ENCODE peak calls at places on chromosomes 6 and 20, in five cellular contexts. One of them, this sample, is unnamed.

GRCh38 chr20:6468751-6469150 is 298.7 kb upstream of the BMP2 start:
- DNase-seq in posterior cingulate gyrus: no peak
- DNase-seq in cardiac fibroblast: no peak
- DNase-seq in stimulated activated CD4-positive, alpha-beta T cell treated with anti-CD3 and anti-CD28 coated beads, Interleukin-4, amount 100 ng/mL, for 1 hour: no peak
- DNase-seq in activated T-cell treated with anti-CD3 and anti-CD28 coated beads for 48 hours: no peak
- DNase-seq in this sample: no peak

GRCh38 chr20:17083738-17084137 is 143.1 kb upstream of the PCSK2 start:
- DNase-seq in activated T-cell treated with anti-CD3 and anti-CD28 coated beads for 48 hours: no peak
- DNase-seq in stimulated activated CD4-positive, alpha-beta T cell treated with anti-CD3 and anti-CD28 coated beads, Interleukin-4, amount 100 ng/mL, for 1 hour: no peak
- DNase-seq in posterior cingulate gyrus: no peak
- DNase-seq in cardiac fibroblast: no peak
- DNase-seq in this sample: no peak

GRCh38 chr6:153411249-153411648 is 280.2 kb upstream of the RGS17 start:
- DNase-seq in posterior cingulate gyrus: no peak
- DNase-seq in stimulated activated CD4-positive, alpha-beta T cell treated with anti-CD3 and anti-CD28 coated beads, Interleukin-4, amount 100 ng/mL, for 1 hour: no peak
- DNase-seq in activated T-cell treated with anti-CD3 and anti-CD28 coated beads for 48 hours: no peak
- DNase-seq in cardiac fibroblast: no peak
- DNase-seq in this sample: no peak

GRCh38 chr6:132973556-132973993 is 159.2 kb downstream of the RPS12 start:
- DNase-seq in stimulated activated CD4-positive, alpha-beta T cell treated with anti-CD3 and anti-CD28 coated beads, Interleukin-4, amount 100 ng/mL, for 1 hour: no peak
- DNase-seq in cardiac fibroblast: no peak
- DNase-seq in posterior cingulate gyrus: no peak
- DNase-seq in activated T-cell treated with anti-CD3 and anti-CD28 coated beads for 48 hours: no peak
- DNase-seq in this sample: no peak

GRCh38 chr20:12764053-12764452 is 244.7 kb upstream of the SPTLC3 start:
- DNase-seq in cardiac fibroblast: no peak
- DNase-seq in posterior cingulate gyrus: no peak
- DNase-seq in stimulated activated CD4-positive, alpha-beta T cell treated with anti-CD3 and anti-CD28 coated beads, Interleukin-4, amount 100 ng/mL, for 1 hour: no peak
- DNase-seq in activated T-cell treated with anti-CD3 and anti-CD28 coated beads for 48 hours: no peak
- DNase-seq in this sample: no peak

GRCh38 chr20:11867286-11867921 is 50.3 kb upstream of the BTBD3 start:
- DNase-seq in stimulated activated CD4-positive, alpha-beta T cell treated with anti-CD3 and anti-CD28 coated beads, Interleukin-4, amount 100 ng/mL, for 1 hour: no peak
- DNase-seq in cardiac fibroblast: no peak
- DNase-seq in activated T-cell treated with anti-CD3 and anti-CD28 coated beads for 48 hours: no peak
- DNase-seq in posterior cingulate gyrus: no peak
- DNase-seq in this sample: no peak

GRCh38 chr6:119540417-119540816 is 190.9 kb upstream of the MAN1A1 start:
- DNase-seq in activated T-cell treated with anti-CD3 and anti-CD28 coated beads for 48 hours: no peak
- DNase-seq in stimulated activated CD4-positive, alpha-beta T cell treated with anti-CD3 and anti-CD28 coated beads, Interleukin-4, amount 100 ng/mL, for 1 hour: no peak
- DNase-seq in posterior cingulate gyrus: peak
- DNase-seq in cardiac fibroblast: no peak
- DNase-seq in this sample: no peak

GRCh38 chr20:47205577-47206123 is 150.8 kb downstream of the ZMYND8 start:
- DNase-seq in cardiac fibroblast: peak
- DNase-seq in posterior cingulate gyrus: no peak
- DNase-seq in stimulated activated CD4-positive, alpha-beta T cell treated with anti-CD3 and anti-CD28 coated beads, Interleukin-4, amount 100 ng/mL, for 1 hour: no peak
- DNase-seq in activated T-cell treated with anti-CD3 and anti-CD28 coated beads for 48 hours: no peak
- DNase-seq in this sample: no peak

GRCh38 chr6:85923013-85923430 is 280.3 kb upstream of the SYNCRIP start:
- DNase-seq in activated T-cell treated with anti-CD3 and anti-CD28 coated beads for 48 hours: no peak
- DNase-seq in stimulated activated CD4-positive, alpha-beta T cell treated with anti-CD3 and anti-CD28 coated beads, Interleukin-4, amount 100 ng/mL, for 1 hour: no peak
- DNase-seq in posterior cingulate gyrus: no peak
- DNase-seq in cardiac fibroblast: peak
- DNase-seq in this sample: peak

GRCh38 chr20:10619427-10619826 is 54.4 kb downstream of the JAG1 start:
- DNase-seq in stimulated activated CD4-positive, alpha-beta T cell treated with anti-CD3 and anti-CD28 coated beads, Interleukin-4, amount 100 ng/mL, for 1 hour: no peak
- DNase-seq in activated T-cell treated with anti-CD3 and anti-CD28 coated beads for 48 hours: no peak
- DNase-seq in posterior cingulate gyrus: no peak
- DNase-seq in cardiac fibroblast: peak
- DNase-seq in this sample: no peak

This sample was measured in caudate nucleus.